ENCODE peak calls at places on chromosomes 4 and X, in seven cellular contexts. One of them, this sample, is unnamed.

GRCh38 chr4:150572704-150573504 is 9.0 kb upstream of the MAB21L2 start:
- DNase-seq in mammary epithelial cell: no peak
- DNase-seq in GM23248: no peak
- DNase-seq in right cardiac atrium: no peak
- DNase-seq in suprapubic skin: no peak
- DNase-seq in fibroblast of lung: no peak
- DNase-seq in astrocyte: no peak
- DNase-seq in this sample: no peak

GRCh38 chr4:13611283-13611842 is 16.2 kb downstream of the BOD1L1 start:
- DNase-seq in mammary epithelial cell: peak; percentile 40
- DNase-seq in GM23248: peak; percentile 73
- DNase-seq in right cardiac atrium: no peak
- DNase-seq in suprapubic skin: no peak
- DNase-seq in fibroblast of lung: peak; percentile 56
- DNase-seq in astrocyte: peak; percentile 33
- DNase-seq in this sample: peak; percentile 54

GRCh38 chr4:34720563-34720962 is 1523.8 kb downstream of the ARAP2 start:
- DNase-seq in mammary epithelial cell: peak; percentile 8
- DNase-seq in GM23248: peak; percentile 60
- DNase-seq in right cardiac atrium: no peak
- DNase-seq in suprapubic skin: no peak
- DNase-seq in fibroblast of lung: peak; percentile 28
- DNase-seq in astrocyte: peak; percentile 13
- DNase-seq in this sample: no peak

GRCh38 chr4:142041788-142042187 is 405.4 kb downstream of the IL15 start:
- DNase-seq in mammary epithelial cell: no peak
- DNase-seq in GM23248: no peak
- DNase-seq in right cardiac atrium: no peak
- DNase-seq in suprapubic skin: no peak
- DNase-seq in fibroblast of lung: no peak
- DNase-seq in astrocyte: no peak
- DNase-seq in this sample: no peak

GRCh38 chr4:89134775-89135319 is 23.5 kb downstream of the TIGD2 start:
- DNase-seq in mammary epithelial cell: peak; percentile 71
- DNase-seq in GM23248: peak; percentile 90
- DNase-seq in right cardiac atrium: no peak
- DNase-seq in suprapubic skin: no peak
- DNase-seq in fibroblast of lung: peak; percentile 82
- DNase-seq in astrocyte: peak; percentile 81
- DNase-seq in this sample: no peak

GRCh38 chr4:109389367-109390118 is 44.1 kb upstream of the SEC24B start:
- DNase-seq in mammary epithelial cell: no peak
- DNase-seq in GM23248: no peak
- DNase-seq in right cardiac atrium: no peak
- DNase-seq in suprapubic skin: no peak
- DNase-seq in fibroblast of lung: no peak
- DNase-seq in astrocyte: no peak
- DNase-seq in this sample: no peak

GRCh38 chrX:7190157-7190556 is 42.2 kb upstream of the PUDP start:
- DNase-seq in mammary epithelial cell: no peak
- DNase-seq in GM23248: no peak
- DNase-seq in right cardiac atrium: no peak
- DNase-seq in suprapubic skin: no peak
- DNase-seq in fibroblast of lung: no peak
- DNase-seq in astrocyte: no peak
- DNase-seq in this sample: no peak

GRCh38 chrX:12788645-12789044 is 2.6 kb upstream of the PRPS2 start:
- DNase-seq in mammary epithelial cell: no peak
- DNase-seq in GM23248: no peak
- DNase-seq in right cardiac atrium: no peak
- DNase-seq in suprapubic skin: no peak
- DNase-seq in fibroblast of lung: no peak
- DNase-seq in astrocyte: no peak
- DNase-seq in this sample: no peak

GRCh38 chr4:123412700-123413512 is 16.3 kb downstream of the SPRY1 start:
- DNase-seq in mammary epithelial cell: no peak
- DNase-seq in GM23248: peak; percentile 73
- DNase-seq in right cardiac atrium: no peak
- DNase-seq in suprapubic skin: no peak
- DNase-seq in fibroblast of lung: peak; percentile 81
- DNase-seq in astrocyte: peak; percentile 79
- DNase-seq in this sample: no peak

GRCh38 chr4:13656569-13656988 is 29.1 kb upstream of the BOD1L1 start:
- DNase-seq in mammary epithelial cell: peak; percentile 55
- DNase-seq in GM23248: peak; percentile 88
- DNase-seq in right cardiac atrium: peak; percentile 45
- DNase-seq in suprapubic skin: no peak
- DNase-seq in fibroblast of lung: peak; percentile 60
- DNase-seq in astrocyte: peak; percentile 32
- DNase-seq in this sample: peak; percentile 23

GRCh38 chr4:168822481-168822880 is 187.6 kb downstream of the CBR4 start:
- DNase-seq in mammary epithelial cell: no peak
- DNase-seq in GM23248: no peak
- DNase-seq in right cardiac atrium: no peak
- DNase-seq in suprapubic skin: no peak
- DNase-seq in fibroblast of lung: peak; percentile 27
- DNase-seq in astrocyte: no peak
- DNase-seq in this sample: no peak

GRCh38 chrX:72100824-72101351 is 30.8 kb downstream of the RTL5 start:
- DNase-seq in mammary epithelial cell: no peak
- DNase-seq in GM23248: peak; percentile 12
- DNase-seq in right cardiac atrium: no peak
- DNase-seq in suprapubic skin: no peak
- DNase-seq in fibroblast of lung: no peak
- DNase-seq in astrocyte: no peak
- DNase-seq in this sample: peak; percentile 70

GRCh38 chrX:136849395-136849794 is 31.1 kb downstream of the RBMX start:
- DNase-seq in mammary epithelial cell: no peak
- DNase-seq in GM23248: no peak
- DNase-seq in right cardiac atrium: no peak
- DNase-seq in suprapubic skin: no peak
- DNase-seq in fibroblast of lung: no peak
- DNase-seq in astrocyte: no peak
- DNase-seq in this sample: no peak
- H3K27me3 ChIP-seq in mammary epithelial cell: no peaks in the 10 kb centered on the region
- H3K27me3 ChIP-seq in GM23248: no peaks in the 10 kb centered on the region
- H3K27me3 ChIP-seq in right cardiac atrium: no peaks in the 10 kb centered on the region
- H3K27me3 ChIP-seq in suprapubic skin: no peaks in the 10 kb centered on the region
- H3K27me3 ChIP-seq in fibroblast of lung: no peaks in the 10 kb centered on the region
- H3K27me3 ChIP-seq in astrocyte: no peaks in the 10 kb centered on the region
- H3K27me3 ChIP-seq in this sample: no peaks in the 10 kb centered on the region

DNA sequence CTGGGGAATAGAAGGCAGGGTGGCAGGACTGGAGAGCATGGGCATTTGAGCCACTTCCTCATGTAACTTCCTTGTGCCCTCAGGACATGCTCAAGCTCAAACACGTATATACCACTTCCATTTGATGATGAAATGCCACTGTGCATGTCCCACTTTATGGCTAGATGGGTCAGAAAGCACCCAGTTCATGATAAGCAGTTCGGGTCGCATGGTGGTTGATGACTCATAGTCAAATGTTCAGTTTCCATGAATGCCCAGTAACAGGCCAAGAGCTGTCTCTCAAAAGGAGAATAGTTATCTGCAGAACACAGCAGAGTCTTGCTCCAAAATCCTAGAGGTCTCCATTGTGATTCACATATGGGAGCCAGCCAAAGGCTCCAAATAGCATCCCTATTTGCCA is 48.9 kb upstream of the SPIN3 start:
- DNase-seq in mammary epithelial cell: peak; percentile 12
- DNase-seq in GM23248: no peak
- DNase-seq in right cardiac atrium: no peak
- DNase-seq in suprapubic skin: no peak
- DNase-seq in fibroblast of lung: no peak
- DNase-seq in astrocyte: no peak
- DNase-seq in this sample: no peak
- H3K27me3 ChIP-seq in mammary epithelial cell: no peaks in the 10 kb centered on the region
- H3K27me3 ChIP-seq in GM23248: no peaks in the 10 kb centered on the region
- H3K27me3 ChIP-seq in right cardiac atrium: no peaks in the 10 kb centered on the region
- H3K27me3 ChIP-seq in suprapubic skin: no peaks in the 10 kb centered on the region
- H3K27me3 ChIP-seq in fibroblast of lung: no peaks in the 10 kb centered on the region
- H3K27me3 ChIP-seq in astrocyte: no peaks in the 10 kb centered on the region
- H3K27me3 ChIP-seq in this sample: no peaks in the 10 kb centered on the region

GRCh38 chr4:80188457-80188800 is 8.9 kb upstream of the PRDM8 start:
- DNase-seq in mammary epithelial cell: no peak
- DNase-seq in GM23248: no peak
- DNase-seq in right cardiac atrium: no peak
- DNase-seq in suprapubic skin: no peak
- DNase-seq in fibroblast of lung: no peak
- DNase-seq in astrocyte: no peak
- DNase-seq in this sample: no peak
- H3K27me3 ChIP-seq in mammary epithelial cell: no peaks in the 10 kb centered on the region
- H3K27me3 ChIP-seq in GM23248: no peaks in the 10 kb centered on the region
- H3K27me3 ChIP-seq in right cardiac atrium: peaks cover 5% of the 10 kb centered on the region
- H3K27me3 ChIP-seq in suprapubic skin: peaks cover 77% of the 10 kb centered on the region
- H3K27me3 ChIP-seq in fibroblast of lung: no peaks in the 10 kb centered on the region
- H3K27me3 ChIP-seq in astrocyte: peaks cover 57% of the 10 kb centered on the region
- H3K27me3 ChIP-seq in this sample: peaks cover 4% of the 10 kb centered on the region

GRCh38 chr4:139028191-139028661 is 12.6 kb downstream of the NOCT start:
- DNase-seq in mammary epithelial cell: no peak
- DNase-seq in GM23248: no peak
- DNase-seq in right cardiac atrium: peak; percentile 64
- DNase-seq in suprapubic skin: no peak
- DNase-seq in fibroblast of lung: no peak
- DNase-seq in astrocyte: no peak
- DNase-seq in this sample: no peak

GRCh38 chr4:139027771-139028170 is 12.2 kb downstream of the NOCT start:
- DNase-seq in mammary epithelial cell: no peak
- DNase-seq in GM23248: no peak
- DNase-seq in right cardiac atrium: no peak
- DNase-seq in suprapubic skin: no peak
- DNase-seq in fibroblast of lung: no peak
- DNase-seq in astrocyte: no peak
- DNase-seq in this sample: no peak

GRCh38 chr4:139035650-139036049 is 20.1 kb downstream of the NOCT start:
- DNase-seq in mammary epithelial cell: no peak
- DNase-seq in GM23248: no peak
- DNase-seq in right cardiac atrium: no peak
- DNase-seq in suprapubic skin: no peak
- DNase-seq in fibroblast of lung: no peak
- DNase-seq in astrocyte: no peak
- DNase-seq in this sample: no peak

GRCh38 chr4:139025841-139026240 is 10.3 kb downstream of the NOCT start:
- DNase-seq in mammary epithelial cell: no peak
- DNase-seq in GM23248: peak; percentile 11
- DNase-seq in right cardiac atrium: no peak
- DNase-seq in suprapubic skin: no peak
- DNase-seq in fibroblast of lung: no peak
- DNase-seq in astrocyte: no peak
- DNase-seq in this sample: no peak

DNA sequence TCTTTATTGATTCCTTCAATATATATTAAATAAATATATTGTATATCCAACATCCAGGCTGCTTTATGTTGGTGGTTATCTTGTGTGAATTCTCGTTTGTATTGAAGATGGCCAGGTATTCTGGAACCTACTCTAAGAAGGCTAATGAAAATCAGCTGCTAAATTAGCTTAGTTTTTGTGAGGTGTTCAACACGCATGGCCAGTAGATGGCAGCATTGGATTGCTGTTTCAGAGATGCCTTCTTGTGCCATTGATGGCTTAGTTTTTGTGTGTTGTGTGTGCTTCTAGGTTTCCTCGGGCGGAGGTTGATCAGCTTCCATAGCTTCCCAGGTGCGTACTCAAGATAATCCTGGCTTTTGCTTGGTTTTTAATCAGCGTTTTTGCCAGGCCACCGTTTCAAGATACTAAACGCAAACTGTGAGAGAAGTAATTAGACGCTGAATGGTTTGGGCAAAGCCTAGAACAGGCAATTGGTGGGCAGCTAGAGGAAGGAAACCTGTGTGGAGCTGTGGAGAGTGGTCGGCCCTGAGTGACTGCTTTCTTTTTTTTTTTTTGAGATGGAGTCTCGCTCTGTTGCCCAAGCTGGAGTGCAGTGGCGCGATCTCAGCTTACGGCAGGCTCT is 15.1 kb downstream of the NOCT start:
- DNase-seq in mammary epithelial cell: peak; percentile 66
- DNase-seq in GM23248: peak; percentile 80
- DNase-seq in right cardiac atrium: peak; percentile 53
- DNase-seq in suprapubic skin: no peak
- DNase-seq in fibroblast of lung: peak; percentile 67
- DNase-seq in astrocyte: peak; percentile 59
- DNase-seq in this sample: peak; percentile 22
- H3K27me3 ChIP-seq in mammary epithelial cell: no peaks in the 10 kb centered on the region
- H3K27me3 ChIP-seq in GM23248: no peaks in the 10 kb centered on the region
- H3K27me3 ChIP-seq in right cardiac atrium: no peaks in the 10 kb centered on the region
- H3K27me3 ChIP-seq in suprapubic skin: no peaks in the 10 kb centered on the region
- H3K27me3 ChIP-seq in fibroblast of lung: no peaks in the 10 kb centered on the region
- H3K27me3 ChIP-seq in astrocyte: no peaks in the 10 kb centered on the region
- H3K27me3 ChIP-seq in this sample: no peaks in the 10 kb centered on the region

DNA sequence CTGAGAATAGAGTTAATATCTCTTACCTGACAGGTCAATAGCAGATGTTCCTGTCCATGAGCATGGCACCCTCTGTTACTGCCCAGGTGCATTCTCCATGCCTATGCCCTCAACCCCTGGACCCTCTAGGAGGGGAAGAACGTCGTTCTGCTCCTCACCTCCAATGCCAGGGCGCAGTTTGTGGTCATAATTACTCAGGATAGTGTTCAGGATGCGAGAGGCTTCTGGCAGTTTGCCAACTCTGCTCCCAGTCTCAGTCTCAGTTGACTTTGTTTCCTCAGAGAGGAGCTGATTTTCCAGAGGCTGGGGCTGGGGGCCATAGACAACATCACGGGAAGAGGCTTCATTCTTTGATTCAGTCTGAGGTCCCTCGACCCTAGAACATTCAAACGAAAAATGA is 4.4 kb downstream of the GABRE start:
- DNase-seq in mammary epithelial cell: no peak
- DNase-seq in GM23248: no peak
- DNase-seq in right cardiac atrium: peak; percentile 14
- DNase-seq in suprapubic skin: no peak
- DNase-seq in fibroblast of lung: no peak
- DNase-seq in astrocyte: no peak
- DNase-seq in this sample: no peak
- H3K27me3 ChIP-seq in mammary epithelial cell: no peaks in the 10 kb centered on the region
- H3K27me3 ChIP-seq in GM23248: no peaks in the 10 kb centered on the region
- H3K27me3 ChIP-seq in right cardiac atrium: no peaks in the 10 kb centered on the region
- H3K27me3 ChIP-seq in suprapubic skin: no peaks in the 10 kb centered on the region
- H3K27me3 ChIP-seq in fibroblast of lung: no peaks in the 10 kb centered on the region
- H3K27me3 ChIP-seq in astrocyte: no peaks in the 10 kb centered on the region
- H3K27me3 ChIP-seq in this sample: no peaks in the 10 kb centered on the region

GRCh38 chrX:84747516-84747915 is 245.3 kb upstream of the HDX start:
- DNase-seq in mammary epithelial cell: no peak
- DNase-seq in GM23248: no peak
- DNase-seq in right cardiac atrium: no peak
- DNase-seq in suprapubic skin: no peak
- DNase-seq in fibroblast of lung: no peak
- DNase-seq in astrocyte: no peak
- DNase-seq in this sample: no peak

DNA sequence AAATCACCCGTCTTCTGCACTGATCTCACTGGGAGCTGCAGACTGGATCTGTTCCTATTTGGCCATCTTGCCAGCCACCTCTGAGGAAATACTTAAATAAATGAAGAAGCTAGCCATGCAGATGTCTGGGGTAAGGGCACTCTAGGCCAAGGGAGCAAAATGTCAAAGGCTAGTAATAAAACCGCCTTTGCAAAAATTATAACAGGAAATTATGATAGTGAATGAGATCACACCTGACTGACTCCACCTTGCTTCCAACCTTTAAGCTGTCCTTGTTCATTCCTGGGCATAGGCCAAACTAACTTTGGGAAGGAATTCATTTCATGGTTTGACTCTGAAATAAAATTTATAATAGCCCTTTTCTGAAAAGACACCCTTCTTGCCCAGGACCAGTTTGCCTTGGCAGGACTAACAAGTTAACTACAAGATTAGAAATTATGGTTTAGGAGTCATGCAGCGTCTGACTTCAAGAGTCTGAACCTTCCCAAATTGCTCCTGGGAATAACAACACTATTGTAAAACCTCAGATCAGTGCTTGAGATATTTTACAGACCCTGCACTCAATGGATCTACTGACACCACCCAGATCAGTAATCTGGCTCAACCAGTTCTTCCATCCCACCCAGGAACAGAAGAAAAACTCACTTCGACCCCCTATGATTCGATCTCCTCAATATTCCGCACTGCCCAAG is 246.9 kb upstream of the HDX start:
- DNase-seq in mammary epithelial cell: no peak
- DNase-seq in GM23248: no peak
- DNase-seq in right cardiac atrium: no peak
- DNase-seq in suprapubic skin: no peak
- DNase-seq in fibroblast of lung: no peak
- DNase-seq in astrocyte: no peak
- DNase-seq in this sample: no peak
- H3K27me3 ChIP-seq in mammary epithelial cell: peaks cover 4% of the 10 kb centered on the region
- H3K27me3 ChIP-seq in GM23248: no peaks in the 10 kb centered on the region
- H3K27me3 ChIP-seq in right cardiac atrium: no peaks in the 10 kb centered on the region
- H3K27me3 ChIP-seq in suprapubic skin: no peaks in the 10 kb centered on the region
- H3K27me3 ChIP-seq in fibroblast of lung: no peaks in the 10 kb centered on the region
- H3K27me3 ChIP-seq in astrocyte: no peaks in the 10 kb centered on the region
- H3K27me3 ChIP-seq in this sample: no peaks in the 10 kb centered on the region

This sample was measured in GM06990.